ENCODE peak calls at places on chromosomes 11 and 22, in five cellular contexts. One of them, this sample, is unnamed.

GRCh38 chr11:65375012-65375411 is 7.4 kb downstream of the SLC25A45 start:
- DNase-seq in germinal center: no peak
- DNase-seq in HT-29: no peak
- DNase-seq in T-cell: no peak
- DNase-seq in HCT116: no peak
- DNase-seq in this sample: no peak

GRCh38 chr22:32737811-32738210 is 63.7 kb upstream of the TIMP3 start:
- DNase-seq in germinal center: no peak
- DNase-seq in HT-29: no peak
- DNase-seq in T-cell: no peak
- DNase-seq in HCT116: no peak
- DNase-seq in this sample: no peak

GRCh38 chr22:19232620-19233019 is 54.1 kb upstream of the SLC25A1 start:
- DNase-seq in germinal center: no peak
- DNase-seq in HT-29: no peak
- DNase-seq in T-cell: no peak
- DNase-seq in HCT116: no peak
- DNase-seq in this sample: no peak

GRCh38 chr22:19974233-19974861 is 32.7 kb upstream of the TXNRD2 start:
- DNase-seq in germinal center: peak; percentile 92
- DNase-seq in HT-29: peak; percentile 91
- DNase-seq in T-cell: no peak
- DNase-seq in HCT116: peak; percentile 41
- DNase-seq in this sample: no peak

GRCh38 chr11:127789887-127790286 is 789.3 kb upstream of the KIRREL3 start:
- DNase-seq in germinal center: no peak
- DNase-seq in HT-29: peak; percentile 68
- DNase-seq in T-cell: no peak
- DNase-seq in HCT116: no peak
- DNase-seq in this sample: no peak

GRCh38 chr11:131065435-131066295 is 149.4 kb upstream of the SNX19 start:
- DNase-seq in germinal center: no peak
- DNase-seq in HT-29: no peak
- DNase-seq in T-cell: no peak
- DNase-seq in HCT116: no peak
- DNase-seq in this sample: no peak

GRCh38 chr11:76408171-76408965 is 27.2 kb downstream of the GVQW3 start:
- DNase-seq in germinal center: no peak
- DNase-seq in HT-29: no peak
- DNase-seq in T-cell: no peak
- DNase-seq in HCT116: no peak
- DNase-seq in this sample: no peak

GRCh38 chr11:68370211-68371111 is 58.1 kb downstream of the LRP5 start:
- DNase-seq in germinal center: peak; percentile 87
- DNase-seq in HT-29: no peak
- DNase-seq in T-cell: no peak
- DNase-seq in HCT116: no peak
- DNase-seq in this sample: no peak

GRCh38 chr11:75577198-75577597 is 15.1 kb downstream of the SERPINH1 start:
- DNase-seq in germinal center: peak; percentile 22
- DNase-seq in HT-29: peak; percentile 55
- DNase-seq in T-cell: peak; percentile 52
- DNase-seq in HCT116: no peak
- DNase-seq in this sample: no peak

GRCh38 chr11:15685311-15685710 is 570.6 kb downstream of the INSC start:
- DNase-seq in germinal center: no peak
- DNase-seq in HT-29: no peak
- DNase-seq in T-cell: no peak
- DNase-seq in HCT116: no peak
- DNase-seq in this sample: no peak

GRCh38 chr22:40602231-40602630 is 34.3 kb downstream of the MRTFA start:
- DNase-seq in germinal center: no peak
- DNase-seq in HT-29: no peak
- DNase-seq in T-cell: no peak
- DNase-seq in HCT116: no peak
- DNase-seq in this sample: no peak

GRCh38 chr11:73578786-73579185 is 19.1 kb downstream of the FAM168A start:
- DNase-seq in germinal center: no peak
- DNase-seq in HT-29: no peak
- DNase-seq in T-cell: no peak
- DNase-seq in HCT116: no peak
- DNase-seq in this sample: no peak

GRCh38 chr22:33923660-33924246 is 3.5 kb upstream of the LARGE1 start:
- DNase-seq in germinal center: peak; percentile 57
- DNase-seq in HT-29: peak; percentile 59
- DNase-seq in T-cell: peak; percentile 26
- DNase-seq in HCT116: peak; percentile 27
- DNase-seq in this sample: no peak

GRCh38 chr11:28981331-28981865 is 873.2 kb downstream of the METTL15 start:
- DNase-seq in germinal center: no peak
- DNase-seq in HT-29: no peak
- DNase-seq in T-cell: no peak
- DNase-seq in HCT116: no peak
- DNase-seq in this sample: no peak

GRCh38 chr22:24434472-24435322 is 7.3 kb downstream of the ADORA2A start:
- DNase-seq in germinal center: peak; percentile 91
- DNase-seq in HT-29: no peak
- DNase-seq in T-cell: peak; percentile 69
- DNase-seq in HCT116: no peak
- DNase-seq in this sample: peak; percentile 74

GRCh38 chr22:23529166-23530103 is 50.7 kb downstream of the IGLL1 start:
- DNase-seq in germinal center: no peak
- DNase-seq in HT-29: no peak
- DNase-seq in T-cell: no peak
- DNase-seq in HCT116: no peak
- DNase-seq in this sample: no peak

GRCh38 chr22:20244744-20245576 is 23.2 kb downstream of the RTN4R start:
- DNase-seq in germinal center: peak; percentile 42
- DNase-seq in HT-29: no peak
- DNase-seq in T-cell: peak; percentile 56
- DNase-seq in HCT116: no peak
- DNase-seq in this sample: no peak

GRCh38 chr11:118533769-118534729 is 3.1 kb downstream of the TMEM25 start:
- DNase-seq in germinal center: no peak
- DNase-seq in HT-29: peak; percentile 46
- DNase-seq in T-cell: no peak
- DNase-seq in HCT116: no peak
- DNase-seq in this sample: no peak

GRCh38 chr11:115499241-115499799 is 4.9 kb downstream of the CADM1 start:
- DNase-seq in germinal center: no peak
- DNase-seq in HT-29: no peak
- DNase-seq in T-cell: no peak
- DNase-seq in HCT116: no peak
- DNase-seq in this sample: no peak